ENCODE peak calls at places on chromosomes 6 and 20, in five cellular contexts. Y, O, X, H and Z are unnamed samples.

GRCh38 chr20:44701116-44701865 is 13.9 kb upstream of the CCN5 start:
- DNase-seq in Y (no peak), O (no peak), X (no peak), H (peak; percentile 38), Z (no peak)

GRCh38 chr20:41086402-41087324 is 50.7 kb upstream of the PLCG1 start:
- DNase-seq in Y (no peak), O (no peak), X (no peak), H (no peak), Z (no peak)

GRCh38 chr6:9675122-9675521 is 739.8 kb downstream of the TFAP2A start:
- DNase-seq in Y (no peak), O (no peak), X (no peak), H (no peak), Z (no peak)

GRCh38 chr6:30828027-30828962 is 56.0 kb upstream of the DDR1 start:
- DNase-seq in Y (no peak), O (peak; percentile 88), X (peak; percentile 92), H (peak; percentile 93), Z (peak; percentile 92)

GRCh38 chr6:900716-901605 is 208.0 kb upstream of the EXOC2 start:
- DNase-seq in Y (no peak), O (no peak), X (no peak), H (no peak), Z (no peak)

GRCh38 chr6:15682965-15683822 is 20.4 kb upstream of the DTNBP1 start:
- DNase-seq in Y (no peak), O (no peak), X (no peak), H (no peak), Z (no peak)

GRCh38 chr6:119449253-119450156 is 99.9 kb upstream of the MAN1A1 start:
- DNase-seq in Y (no peak), O (no peak), X (no peak), H (no peak), Z (no peak)

GRCh38 chr6:15892369-15892768 is 229.5 kb upstream of the DTNBP1 start:
- DNase-seq in Y (no peak), O (no peak), X (no peak), H (no peak), Z (no peak)

GRCh38 chr20:45823949-45824835 is 2.9 kb downstream of the TNNC2 start:
- DNase-seq in Y (no peak), O (no peak), X (peak; percentile 63), H (no peak), Z (peak; percentile 45)

GRCh38 chr6:78308025-78308424 is 559.3 kb upstream of the IRAK1BP1 start:
- DNase-seq in Y (peak; percentile 41), O (peak; percentile 24), X (peak; percentile 42), H (peak; percentile 45), Z (no peak)

GRCh38 chr6:28758046-28758817 is 165.6 kb downstream of the TRIM27 start:
- DNase-seq in Y (peak; percentile 86), O (peak; percentile 85), X (peak; percentile 86), H (peak; percentile 86), Z (peak; percentile 45)

GRCh38 chr6:118810420-118811027 is 83.4 kb upstream of the ASF1A start:
- DNase-seq in Y (no peak), O (no peak), X (no peak), H (no peak), Z (no peak)

GRCh38 chr6:26299286-26300042 is 65.5 kb upstream of the BTN3A2 start:
- DNase-seq in Y (no peak), O (peak; percentile 45), X (no peak), H (no peak), Z (no peak)

GRCh38 chr20:62953839-62954703 is 1.6 kb downstream of the SLC17A9 start:
- DNase-seq in Y (no peak), O (peak; percentile 70), X (peak; percentile 27), H (no peak), Z (peak; percentile 66)

GRCh38 chr6:12995419-12995818 is 278.9 kb downstream of the PHACTR1 start:
- DNase-seq in Y (no peak), O (no peak), X (no peak), H (no peak), Z (no peak)

GRCh38 chr6:83708970-83709747 is at the start of gene SNAP91:
- DNase-seq in Y (no peak), O (no peak), X (peak; percentile 13), H (peak; percentile 26), Z (peak; percentile 94)

GRCh38 chr20:37417146-37417856 is 71.4 kb downstream of the SRC start:
- DNase-seq in Y (no peak), O (no peak), X (no peak), H (no peak), Z (peak; percentile 69)

GRCh38 chr6:109349419-109349987 is 32.8 kb downstream of the CD164 start:
- DNase-seq in Y (no peak), O (peak; percentile 52), X (peak; percentile 95), H (peak; percentile 58), Z (no peak)

DNA sequence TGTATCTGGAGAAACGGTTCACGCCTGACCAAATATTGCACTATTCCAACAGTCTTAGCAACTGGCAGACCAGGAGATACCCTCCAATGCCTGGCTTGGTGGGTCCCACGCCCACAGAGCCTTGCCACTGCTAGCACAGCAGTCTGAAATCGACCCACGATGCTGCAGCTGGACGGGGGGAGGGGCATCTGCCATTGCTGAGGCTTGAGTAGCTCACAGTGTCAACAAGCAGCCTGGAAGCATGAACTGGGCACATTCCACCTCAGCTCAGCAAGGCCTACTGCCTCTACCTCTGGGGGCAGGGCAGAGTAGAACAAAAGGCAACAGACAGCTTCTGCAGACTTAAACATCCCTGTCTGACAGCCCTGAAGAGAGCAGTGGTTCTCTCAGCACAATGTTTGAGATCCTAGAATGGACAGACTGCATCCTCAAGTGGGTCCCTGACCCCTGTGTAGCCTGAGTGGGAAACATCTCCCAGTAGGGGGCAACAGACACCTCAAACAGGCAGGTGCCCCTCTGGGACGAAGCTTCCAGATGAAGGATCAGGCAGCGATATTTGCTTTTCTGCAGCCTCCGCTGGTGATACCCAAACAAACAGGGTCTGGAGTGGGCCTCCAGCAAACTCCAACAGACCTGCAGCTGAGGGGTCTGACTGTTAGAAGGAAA is 90.0 kb upstream of the ECI2 start:
- DNase-seq in Y (no peak), O (no peak), X (peak; percentile 8), H (no peak), Z (no peak)
- TF ChIP-seq CTCF in Y (peak; percentile 21), O (peak; percentile 26), X (no peak), H (no peak), Z (no peak)

DNA sequence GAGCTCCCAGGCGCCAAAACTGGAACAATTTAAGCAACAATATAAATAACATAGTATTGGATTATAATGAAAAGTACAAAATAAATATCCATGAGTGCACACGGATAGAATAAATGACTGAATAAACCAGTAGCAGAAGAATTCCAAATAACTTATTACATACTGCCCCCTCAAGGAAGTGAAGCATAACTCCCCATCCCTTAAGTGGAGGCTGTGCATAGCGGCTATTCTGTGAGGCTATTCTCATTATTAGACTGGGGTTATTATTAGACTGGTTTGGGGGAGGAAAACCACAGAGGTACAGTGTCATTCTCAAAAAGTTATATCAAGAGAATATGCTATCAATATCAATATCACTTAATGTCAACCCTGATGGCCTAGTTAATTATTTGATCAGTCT is 94.4 kb upstream of the SIRPA start:
- DNase-seq in Y (no peak), O (no peak), X (peak; percentile 52), H (peak; percentile 38), Z (no peak)
- TF ChIP-seq CTCF in Y (peak; percentile 47), O (peak; percentile 64), X (peak; percentile 46), H (peak; percentile 29), Z (peak; percentile 37)

GRCh38 chr6:81241717-81242116 is 510.8 kb downstream of the TENT5A start:
- DNase-seq in Y (peak; percentile 27), O (no peak), X (peak; percentile 43), H (peak; percentile 45), Z (no peak)
- TF ChIP-seq CTCF in Y (peak; percentile 54), O (peak; percentile 38), X (peak; percentile 35), H (peak; percentile 37), Z (peak; percentile 17)

GRCh38 chr6:137749595-137750215 is 117.4 kb upstream of the TNFAIP3 start:
- DNase-seq in Y (no peak), O (no peak), X (peak; percentile 40), H (no peak), Z (no peak)
- TF ChIP-seq CTCF in Y (no peak), O (no peak), X (no peak), H (no peak), Z (no peak)